ENCODE peak calls at places on chromosomes 11 and 22, in five cellular contexts. J is A549, U is H1, G is K562, Q is GM12878. S is an unnamed sample.

GRCh38 chr11:34926101-34926830 is 9.8 kb downstream of the PDHX start:
- DNase-seq in G (no peak), U (no peak), J (no peak), Q (no peak), S (peak)

GRCh38 chr11:27697679-27698275 is 2.5 kb downstream of the BDNF start:
- DNase-seq in U (no peak), G (no peak), J (no peak), Q (no peak), S (no peak)

GRCh38 chr22:50027639-50028537 is 15.3 kb upstream of the IL17REL start:
- DNase-seq in J (peak), Q (no peak), G (no peak), U (no peak), S (no peak)

GRCh38 chr11:10543782-10544181 is 2.8 kb upstream of the RNF141 start:
- DNase-seq in Q (no peak), G (no peak), U (no peak), J (no peak), S (no peak)

GRCh38 chr11:14538271-14538925 is 18.2 kb upstream of the PSMA1 start:
- DNase-seq in Q (no peak), G (no peak), U (no peak), J (no peak), S (no peak)

GRCh38 chr22:47655930-47656329 is 893.5 kb downstream of the TBC1D22A start:
- DNase-seq in Q (no peak), G (no peak), U (no peak), J (no peak), S (no peak)

GRCh38 chr11:69661413-69661715 is 13.8 kb downstream of the LTO1 start:
- DNase-seq in U (no peak), G (no peak), Q (no peak), J (no peak), S (no peak)

GRCh38 chr11:31240340-31240904 is 129.1 kb downstream of the DCDC1 start:
- DNase-seq in Q (no peak), U (no peak), J (peak), G (peak), S (peak)

GRCh38 chr22:36360871-36361383 is 26.8 kb downstream of the MYH9 start:
- DNase-seq in G (no peak), U (no peak), Q (no peak), J (no peak), S (no peak)

GRCh38 chr11:36022891-36023290 is 79.0 kb downstream of the LDLRAD3 start:
- DNase-seq in J (no peak), G (no peak), Q (no peak), U (no peak), S (no peak)

GRCh38 chr11:105829084-105829483 is 193.0 kb downstream of the MSANTD4 start:
- DNase-seq in G (no peak), U (no peak), Q (peak), J (no peak), S (no peak)

GRCh38 chr22:19062139-19062789 is 59.9 kb downstream of the DGCR2 start:
- DNase-seq in J (no peak), U (no peak), Q (no peak), G (no peak), S (no peak)

GRCh38 chr11:86372586-86372985 is 2.1 kb upstream of the CCDC81 start:
- DNase-seq in Q (no peak), U (no peak), J (no peak), G (no peak), S (no peak)

GRCh38 chr22:20319745-20320658 is at the start of gene DGCR6L:
- DNase-seq in J (peak), G (peak), Q (peak), U (peak), S (peak)

GRCh38 chr11:42819126-42819525 is 492.7 kb upstream of the API5 start:
- DNase-seq in Q (no peak), U (no peak), G (no peak), J (no peak), S (no peak)

GRCh38 chr11:67539588-67539987 is 16.3 kb upstream of the CABP2 start:
- DNase-seq in U (no peak), Q (no peak), G (peak), J (no peak), S (peak)

GRCh38 chr11:35675901-35676610 is 13.5 kb downstream of the TRIM44 start:
- DNase-seq in G (no peak), U (no peak), J (no peak), Q (no peak), S (no peak)

GRCh38 chr22:20181194-20181931 is 30.5 kb upstream of the CCDC188 start:
- DNase-seq in G (no peak), J (no peak), Q (no peak), U (no peak), S (no peak)

GRCh38 chr11:3046190-3046589 is 11.0 kb downstream of the CARS1 start:
- DNase-seq in J (no peak), Q (no peak), U (no peak), G (no peak), S (no peak)

GRCh38 chr11:61058583-61059259 is 43.6 kb upstream of the CD5 start:
- DNase-seq in G (no peak), U (no peak), Q (no peak), J (no peak), S (no peak)

GRCh38 chr11:129853508-129854228 is 38.0 kb downstream of the TMEM45B start:
- DNase-seq in U (no peak), Q (no peak), J (no peak), G (no peak), S (peak)

GRCh38 chr22:25069426-25069757 is 116.9 kb downstream of the KIAA1671 start:
- DNase-seq in U (no peak), G (no peak), Q (no peak), J (no peak), S (no peak)

GRCh38 chr11:123434262-123434661 is 4.2 kb downstream of the GRAMD1B start:
- DNase-seq in U (no peak), G (peak), J (peak), Q (no peak), S (no peak)

GRCh38 chr11:17528906-17529813 is 15.1 kb downstream of the USH1C start:
- DNase-seq in Q (no peak), G (no peak), J (no peak), U (no peak), S (no peak)

GRCh38 chr11:134743809-134744195 is 331.8 kb upstream of the B3GAT1 start:
- DNase-seq in G (no peak), U (no peak), Q (no peak), J (no peak), S (no peak)

GRCh38 chr11:5696210-5696609 is 6.6 kb downstream of the TRIM22 start:
- DNase-seq in J (no peak), Q (no peak), U (no peak), G (no peak), S (no peak)

GRCh38 chr11:107882095-107882820 is 23.7 kb upstream of the SLC35F2 start:
- DNase-seq in G (no peak), J (no peak), Q (no peak), U (no peak), S (no peak)

GRCh38 chr11:75214411-75214821 is 26.2 kb upstream of the TPBGL start:
- DNase-seq in Q (peak), J (peak), G (peak), U (peak), S (peak)

GRCh38 chr11:4090258-4090657 is 4.3 kb upstream of the RRM1 start:
- DNase-seq in Q (no peak), U (no peak), J (no peak), G (no peak), S (no peak)

GRCh38 chr22:35561796-35562526 is 21.3 kb downstream of the RASD2 start:
- DNase-seq in J (peak), Q (no peak), U (no peak), G (peak), S (no peak)

GRCh38 chr11:118142081-118142480 is 10.5 kb downstream of the SCN4B start:
- DNase-seq in Q (no peak), U (no peak), J (no peak), G (no peak), S (no peak)

GRCh38 chr11:33892906-33893594 is 1.2 kb upstream of the LMO2 start:
- DNase-seq in G (peak), J (no peak), Q (no peak), U (no peak), S (no peak)

GRCh38 chr11:33889821-33890378 is 2.0 kb downstream of the LMO2 start:
- DNase-seq in Q (no peak), G (no peak), U (no peak), J (no peak), S (no peak)

GRCh38 chr11:33893711-33894401 is 2.0 kb upstream of the LMO2 start:
- DNase-seq in U (no peak), Q (peak), J (no peak), G (no peak), S (no peak)

GRCh38 chr11:33894402-33894754 is 2.5 kb upstream of the LMO2 start:
- DNase-seq in J (no peak), Q (peak), U (no peak), G (no peak), S (no peak)

DNA sequence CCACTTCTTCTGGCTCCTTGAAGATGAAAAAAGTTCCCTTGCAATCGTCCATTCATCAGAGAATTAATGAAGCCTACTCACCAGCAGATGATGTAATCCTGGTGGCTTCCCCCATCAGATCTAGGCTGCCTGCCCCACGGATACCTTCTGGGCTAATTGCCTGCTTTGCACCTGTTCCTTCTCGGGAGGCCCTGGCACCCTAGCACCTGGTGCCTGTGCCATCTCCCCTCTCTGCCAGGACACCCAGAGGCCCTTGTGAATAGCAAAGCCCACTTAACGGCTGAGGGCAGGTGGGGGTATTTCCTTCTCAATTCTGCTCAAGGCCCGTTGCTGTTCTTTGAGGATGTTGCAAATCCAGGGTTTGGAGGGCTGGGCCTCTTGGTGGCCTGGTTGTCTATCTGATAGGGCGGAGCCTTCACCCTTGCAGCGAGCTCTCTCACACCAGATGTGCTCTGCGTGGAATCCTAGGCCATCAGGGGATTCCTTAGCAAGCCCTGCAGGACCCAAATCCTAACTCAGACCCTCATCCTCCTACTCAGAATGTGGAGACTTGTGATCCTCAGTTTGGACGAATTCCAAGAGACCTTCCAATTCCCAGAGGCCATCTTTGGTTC is at the start of gene LMO2:
- DNase-seq in J (no peak), G (peak), U (no peak), Q (no peak), S (no peak)
- TF ChIP-seq POLR2A in J (no peak), G (no peak), U (no peak), Q (no peak), S (no peak)

DNA sequence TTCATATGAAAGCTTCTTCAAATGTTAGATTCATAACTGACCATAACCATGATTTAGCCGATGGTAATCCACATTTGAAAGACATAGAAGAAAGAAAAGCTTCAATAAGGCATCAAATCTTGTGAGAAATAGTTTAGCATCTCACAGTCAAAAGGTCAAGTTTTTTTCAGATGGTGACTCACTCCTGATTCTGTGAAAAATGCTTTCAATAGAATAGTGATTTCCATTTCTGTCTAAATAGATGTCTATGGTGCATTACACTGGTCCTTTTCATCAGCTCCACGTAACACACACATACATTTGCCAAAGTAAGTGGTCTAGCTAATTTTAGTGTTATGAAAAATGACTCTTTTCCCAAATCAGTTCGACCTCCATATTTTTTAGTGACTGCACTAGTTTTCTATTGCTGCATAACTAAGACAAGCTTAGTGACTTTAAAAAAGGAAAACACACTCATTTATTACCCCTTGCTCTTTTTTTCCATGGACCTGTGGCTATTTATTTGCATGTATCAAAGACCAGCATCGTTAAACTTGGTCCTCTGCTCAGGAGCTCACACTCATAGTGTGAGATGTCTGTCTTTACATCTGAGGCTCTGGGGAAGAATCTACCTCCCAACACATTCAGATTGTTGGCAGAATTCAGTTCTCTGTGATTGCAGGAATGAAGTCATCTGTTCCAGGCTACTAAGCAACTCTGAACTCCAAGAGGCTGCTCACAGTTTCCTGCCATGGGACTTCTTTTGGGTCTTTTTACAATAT is 139.0 kb downstream of the LRRC4C start:
- DNase-seq in G (no peak), J (no peak), Q (no peak), U (no peak), S (no peak)
- TF ChIP-seq KDM1A in G (no peak), J (no peak), Q (no peak), U (no peak), S (no peak)

GRCh38 chr11:1847941-1848639 is 4.8 kb upstream of the LSP1 start:
- DNase-seq in U (no peak), J (no peak), G (no peak), Q (no peak), S (no peak)
- TF ChIP-seq POLR2A in U (no peak), J (no peak), G (no peak), Q (no peak), S (no peak)

DNA sequence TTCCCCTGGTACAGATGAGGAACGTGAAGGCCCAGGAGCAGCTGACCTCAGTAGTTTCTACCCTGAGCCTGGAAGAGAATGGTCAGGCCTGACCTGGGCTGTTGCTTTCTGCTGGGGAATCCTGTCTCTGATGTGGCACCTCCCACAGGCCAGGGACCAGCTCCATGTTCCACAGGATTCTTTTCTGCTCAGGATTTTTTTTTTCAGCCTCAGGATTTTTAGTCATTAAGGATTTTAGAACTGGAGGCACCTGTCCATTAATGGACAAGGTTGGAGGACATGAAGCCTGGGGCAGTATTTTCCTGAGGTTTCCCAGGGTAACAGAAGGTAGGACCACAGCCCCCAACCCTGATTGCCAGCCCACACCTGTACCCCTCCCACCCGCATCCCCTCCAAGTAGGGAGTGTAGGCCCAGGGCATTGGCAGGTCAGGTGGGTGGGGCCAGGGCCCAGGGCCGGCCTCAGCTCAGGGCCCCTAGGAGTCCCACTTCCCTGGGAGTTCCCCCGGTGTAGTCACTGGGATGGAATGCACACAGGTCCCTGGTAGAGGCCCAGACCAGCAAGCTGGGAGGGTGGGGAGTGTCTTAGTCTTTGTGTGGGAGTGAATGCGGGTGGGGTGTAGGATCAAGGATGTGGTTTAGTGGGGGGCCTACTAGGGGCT is 16.1 kb downstream of the BIK start:
- DNase-seq in J (peak), U (peak), G (peak), Q (no peak), S (peak)
- TF ChIP-seq KDM1A in J (no peak), U (no peak), G (no peak), Q (no peak), S (no peak)

GRCh38 chr22:42070517-42071422 is at the start of gene NAGA:
- DNase-seq in U (peak), G (peak), Q (peak), J (peak), S (peak)
- TF ChIP-seq POLR2A in U (no peak), G (peak), Q (peak), J (peak), S (peak)

GRCh38 chr11:13013054-13013488 is 4.0 kb downstream of the RASSF10 start:
- DNase-seq in Q (peak), G (no peak), J (no peak), U (no peak), S (no peak)
- TF ChIP-seq KDM1A in Q (no peak), G (no peak), J (no peak), U (no peak), S (no peak)